ENCODE peak calls at places on chromosome X, in six cellular contexts. One of them, this sample, is unnamed.

GRCh38 chrX:96182366-96182765 is 502.3 kb upstream of the DIAPH2 start:
- DNase-seq in breast epithelium: no peak
- DNase-seq in cardiac muscle cell: peak; percentile 61
- DNase-seq in ascending aorta: no peak
- DNase-seq in endothelial cell of umbilical vein: peak; percentile 55
- DNase-seq in SK-N-SH: peak; percentile 0
- DNase-seq in this sample: no peak

GRCh38 chrX:74133156-74133796 is 170.7 kb upstream of the ZCCHC13 start:
- DNase-seq in breast epithelium: no peak
- DNase-seq in cardiac muscle cell: peak; percentile 81
- DNase-seq in ascending aorta: no peak
- DNase-seq in endothelial cell of umbilical vein: peak; percentile 39
- DNase-seq in SK-N-SH: peak; percentile 63
- DNase-seq in this sample: peak; percentile 12

GRCh38 chrX:36160056-36160455 is 240.5 kb downstream of the CFAP47 start:
- DNase-seq in breast epithelium: no peak
- DNase-seq in cardiac muscle cell: no peak
- DNase-seq in ascending aorta: no peak
- DNase-seq in endothelial cell of umbilical vein: no peak
- DNase-seq in SK-N-SH: no peak
- DNase-seq in this sample: no peak

GRCh38 chrX:53086464-53086863 is 4.3 kb downstream of the TSPYL2 start:
- DNase-seq in breast epithelium: peak; percentile 63
- DNase-seq in cardiac muscle cell: no peak
- DNase-seq in ascending aorta: peak; percentile 70
- DNase-seq in endothelial cell of umbilical vein: no peak
- DNase-seq in SK-N-SH: no peak
- DNase-seq in this sample: no peak

GRCh38 chrX:118839334-118839958 is 15.8 kb downstream of the ZCCHC12 start:
- DNase-seq in breast epithelium: peak; percentile 41
- DNase-seq in cardiac muscle cell: peak; percentile 71
- DNase-seq in ascending aorta: peak; percentile 87
- DNase-seq in endothelial cell of umbilical vein: peak; percentile 55
- DNase-seq in SK-N-SH: peak; percentile 90
- DNase-seq in this sample: peak; percentile 78

GRCh38 chrX:110317079-110317819 is 636 bp downstream of the AMMECR1 start:
- DNase-seq in breast epithelium: no peak
- DNase-seq in cardiac muscle cell: peak; percentile 51
- DNase-seq in ascending aorta: peak; percentile 62
- DNase-seq in endothelial cell of umbilical vein: peak; percentile 6
- DNase-seq in SK-N-SH: peak; percentile 55
- DNase-seq in this sample: peak; percentile 15

GRCh38 chrX:155873203-155873602 is 7.9 kb upstream of the VAMP7 start:
- DNase-seq in breast epithelium: no peak
- DNase-seq in cardiac muscle cell: no peak
- DNase-seq in ascending aorta: no peak
- DNase-seq in endothelial cell of umbilical vein: no peak
- DNase-seq in SK-N-SH: no peak
- DNase-seq in this sample: no peak

GRCh38 chrX:110302975-110303374 is 14.9 kb downstream of the AMMECR1 start:
- DNase-seq in breast epithelium: no peak
- DNase-seq in cardiac muscle cell: no peak
- DNase-seq in ascending aorta: no peak
- DNase-seq in endothelial cell of umbilical vein: no peak
- DNase-seq in SK-N-SH: no peak
- DNase-seq in this sample: no peak

GRCh38 chrX:119583431-119584059 is 9.2 kb downstream of the UBE2A start:
- DNase-seq in breast epithelium: no peak
- DNase-seq in cardiac muscle cell: no peak
- DNase-seq in ascending aorta: no peak
- DNase-seq in endothelial cell of umbilical vein: no peak
- DNase-seq in SK-N-SH: no peak
- DNase-seq in this sample: no peak

GRCh38 chrX:155052738-155053498 is 18.0 kb downstream of the CMC4 start:
- DNase-seq in breast epithelium: no peak
- DNase-seq in cardiac muscle cell: no peak
- DNase-seq in ascending aorta: no peak
- DNase-seq in endothelial cell of umbilical vein: no peak
- DNase-seq in SK-N-SH: no peak
- DNase-seq in this sample: no peak

GRCh38 chrX:10033360-10034007 is 66.3 kb downstream of the CLDN34 start:
- DNase-seq in breast epithelium: no peak
- DNase-seq in cardiac muscle cell: no peak
- DNase-seq in ascending aorta: no peak
- DNase-seq in endothelial cell of umbilical vein: no peak
- DNase-seq in SK-N-SH: no peak
- DNase-seq in this sample: no peak

GRCh38 chrX:39814391-39814790 is 283.4 kb downstream of the BCOR start:
- DNase-seq in breast epithelium: no peak
- DNase-seq in cardiac muscle cell: no peak
- DNase-seq in ascending aorta: no peak
- DNase-seq in endothelial cell of umbilical vein: peak; percentile 20
- DNase-seq in SK-N-SH: no peak
- DNase-seq in this sample: no peak

GRCh38 chrX:49071877-49072711 is 1.7 kb downstream of the PRAF2 start:
- DNase-seq in breast epithelium: peak; percentile 76
- DNase-seq in cardiac muscle cell: no peak
- DNase-seq in ascending aorta: peak; percentile 89
- DNase-seq in endothelial cell of umbilical vein: peak; percentile 81
- DNase-seq in SK-N-SH: peak; percentile 71
- DNase-seq in this sample: no peak

GRCh38 chrX:69309074-69309792 is 144.0 kb upstream of the PJA1 start:
- DNase-seq in breast epithelium: no peak
- DNase-seq in cardiac muscle cell: no peak
- DNase-seq in ascending aorta: peak; percentile 43
- DNase-seq in endothelial cell of umbilical vein: no peak
- DNase-seq in SK-N-SH: no peak
- DNase-seq in this sample: no peak

GRCh38 chrX:154602766-154603437 is 16.2 kb downstream of the CTAG1B start:
- DNase-seq in breast epithelium: peak; percentile 7
- DNase-seq in cardiac muscle cell: no peak
- DNase-seq in ascending aorta: peak; percentile 22
- DNase-seq in endothelial cell of umbilical vein: no peak
- DNase-seq in SK-N-SH: no peak
- DNase-seq in this sample: no peak

GRCh38 chrX:11435568-11435967 is 142.4 kb downstream of the AMELX start:
- DNase-seq in breast epithelium: no peak
- DNase-seq in cardiac muscle cell: no peak
- DNase-seq in ascending aorta: no peak
- DNase-seq in endothelial cell of umbilical vein: peak; percentile 16
- DNase-seq in SK-N-SH: no peak
- DNase-seq in this sample: no peak

GRCh38 chrX:11429543-11430085 is 136.4 kb downstream of the AMELX start:
- DNase-seq in breast epithelium: no peak
- DNase-seq in cardiac muscle cell: no peak
- DNase-seq in ascending aorta: no peak
- DNase-seq in endothelial cell of umbilical vein: no peak
- DNase-seq in SK-N-SH: no peak
- DNase-seq in this sample: no peak

GRCh38 chrX:11434607-11435006 is 141.4 kb downstream of the AMELX start:
- DNase-seq in breast epithelium: no peak
- DNase-seq in cardiac muscle cell: no peak
- DNase-seq in ascending aorta: no peak
- DNase-seq in endothelial cell of umbilical vein: no peak
- DNase-seq in SK-N-SH: no peak
- DNase-seq in this sample: no peak

GRCh38 chrX:11430266-11430665 is 137.1 kb downstream of the AMELX start:
- DNase-seq in breast epithelium: no peak
- DNase-seq in cardiac muscle cell: no peak
- DNase-seq in ascending aorta: no peak
- DNase-seq in endothelial cell of umbilical vein: no peak
- DNase-seq in SK-N-SH: no peak
- DNase-seq in this sample: no peak

DNA sequence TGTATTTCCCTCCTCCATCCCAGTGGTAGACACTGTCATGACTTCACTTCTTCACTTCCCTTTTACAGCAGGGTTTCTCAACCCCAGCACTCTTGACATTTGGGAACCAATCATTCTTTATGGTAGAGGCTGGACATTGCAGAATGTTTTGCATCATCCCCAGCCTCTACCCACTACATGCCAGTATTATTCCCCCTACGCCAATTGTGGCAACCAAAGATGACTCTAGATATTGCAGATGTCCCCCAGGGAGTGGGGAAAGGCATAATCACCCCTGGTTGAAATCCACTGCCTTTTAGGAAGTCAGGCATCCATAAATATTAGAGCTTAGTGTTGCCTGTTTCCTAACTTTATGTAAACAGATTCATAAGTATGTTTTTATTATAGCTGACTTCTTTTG is 138.6 kb downstream of the AMELX start:
- DNase-seq in breast epithelium: no peak
- DNase-seq in cardiac muscle cell: no peak
- DNase-seq in ascending aorta: no peak
- DNase-seq in endothelial cell of umbilical vein: no peak
- DNase-seq in SK-N-SH: no peak
- DNase-seq in this sample: no peak
- H3K27me3 ChIP-seq in breast epithelium: peaks cover 37% of the 10 kb centered on the region
- H3K27me3 ChIP-seq in cardiac muscle cell: no peaks in the 10 kb centered on the region
- H3K27me3 ChIP-seq in ascending aorta: no peaks in the 10 kb centered on the region
- H3K27me3 ChIP-seq in endothelial cell of umbilical vein: no peaks in the 10 kb centered on the region
- H3K27me3 ChIP-seq in SK-N-SH: no peaks in the 10 kb centered on the region
- H3K27me3 ChIP-seq in this sample: no peaks in the 10 kb centered on the region

GRCh38 chrX:139883984-139884383 is 48.9 kb downstream of the ATP11C start:
- DNase-seq in breast epithelium: no peak
- DNase-seq in cardiac muscle cell: no peak
- DNase-seq in ascending aorta: no peak
- DNase-seq in endothelial cell of umbilical vein: no peak
- DNase-seq in SK-N-SH: no peak
- DNase-seq in this sample: no peak

GRCh38 chrX:139892512-139892911 is 40.3 kb downstream of the ATP11C start:
- DNase-seq in breast epithelium: no peak
- DNase-seq in cardiac muscle cell: no peak
- DNase-seq in ascending aorta: no peak
- DNase-seq in endothelial cell of umbilical vein: no peak
- DNase-seq in SK-N-SH: no peak
- DNase-seq in this sample: no peak

GRCh38 chrX:139890991-139891700 is 41.7 kb downstream of the ATP11C start:
- DNase-seq in breast epithelium: no peak
- DNase-seq in cardiac muscle cell: no peak
- DNase-seq in ascending aorta: no peak
- DNase-seq in endothelial cell of umbilical vein: peak; percentile 79
- DNase-seq in SK-N-SH: no peak
- DNase-seq in this sample: no peak

DNA sequence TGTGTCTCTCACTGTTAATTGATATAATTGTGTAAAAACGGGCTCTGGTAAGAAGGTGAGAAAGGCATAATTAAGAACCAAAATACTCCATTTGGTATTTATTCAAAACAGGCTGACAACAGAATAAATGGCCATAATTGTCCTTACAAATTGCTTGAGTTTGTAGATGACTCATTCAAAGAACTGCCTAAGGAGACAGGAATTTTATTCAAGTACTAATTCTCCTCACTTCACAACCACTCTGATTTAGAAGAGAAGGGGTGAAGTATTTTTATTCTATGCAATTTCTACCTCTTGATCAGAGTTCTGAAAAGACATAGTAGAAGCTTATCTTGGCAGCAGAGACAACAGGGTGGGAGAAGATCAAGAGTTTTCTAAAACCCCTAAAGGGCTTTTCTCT is 43.1 kb downstream of the ATP11C start:
- DNase-seq in breast epithelium: no peak
- DNase-seq in cardiac muscle cell: no peak
- DNase-seq in ascending aorta: no peak
- DNase-seq in endothelial cell of umbilical vein: peak; percentile 25
- DNase-seq in SK-N-SH: no peak
- DNase-seq in this sample: no peak
- H3K27me3 ChIP-seq in breast epithelium: no peaks in the 10 kb centered on the region
- H3K27me3 ChIP-seq in cardiac muscle cell: no peaks in the 10 kb centered on the region
- H3K27me3 ChIP-seq in ascending aorta: no peaks in the 10 kb centered on the region
- H3K27me3 ChIP-seq in endothelial cell of umbilical vein: no peaks in the 10 kb centered on the region
- H3K27me3 ChIP-seq in SK-N-SH: no peaks in the 10 kb centered on the region
- H3K27me3 ChIP-seq in this sample: no peaks in the 10 kb centered on the region

DNA sequence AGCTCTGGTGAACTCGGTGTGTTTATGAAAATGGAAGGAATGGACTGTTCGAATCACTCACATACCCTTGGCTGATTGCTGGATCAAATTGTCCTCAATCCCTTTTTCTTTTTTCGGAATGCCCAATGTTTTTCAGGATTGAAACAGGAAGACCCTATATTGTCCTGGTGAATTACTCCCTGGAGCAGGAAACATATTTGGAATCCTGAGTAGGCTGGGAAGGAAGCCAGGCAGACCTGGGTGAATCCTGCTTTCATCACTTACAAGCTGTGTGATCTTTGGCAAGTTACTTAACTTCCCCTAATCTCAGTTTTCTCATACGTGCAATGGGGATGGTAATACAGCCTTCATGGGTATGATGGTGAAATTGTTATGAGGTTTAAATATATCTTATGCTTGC is 70.6 kb downstream of the RTL5 start:
- DNase-seq in breast epithelium: no peak
- DNase-seq in cardiac muscle cell: no peak
- DNase-seq in ascending aorta: no peak
- DNase-seq in endothelial cell of umbilical vein: peak; percentile 50
- DNase-seq in SK-N-SH: no peak
- DNase-seq in this sample: no peak
- H3K27me3 ChIP-seq in breast epithelium: peaks cover 70% of the 10 kb centered on the region
- H3K27me3 ChIP-seq in cardiac muscle cell: no peaks in the 10 kb centered on the region
- H3K27me3 ChIP-seq in ascending aorta: no peaks in the 10 kb centered on the region
- H3K27me3 ChIP-seq in endothelial cell of umbilical vein: no peaks in the 10 kb centered on the region
- H3K27me3 ChIP-seq in SK-N-SH: peaks cover 7% of the 10 kb centered on the region
- H3K27me3 ChIP-seq in this sample: no peaks in the 10 kb centered on the region

DNA sequence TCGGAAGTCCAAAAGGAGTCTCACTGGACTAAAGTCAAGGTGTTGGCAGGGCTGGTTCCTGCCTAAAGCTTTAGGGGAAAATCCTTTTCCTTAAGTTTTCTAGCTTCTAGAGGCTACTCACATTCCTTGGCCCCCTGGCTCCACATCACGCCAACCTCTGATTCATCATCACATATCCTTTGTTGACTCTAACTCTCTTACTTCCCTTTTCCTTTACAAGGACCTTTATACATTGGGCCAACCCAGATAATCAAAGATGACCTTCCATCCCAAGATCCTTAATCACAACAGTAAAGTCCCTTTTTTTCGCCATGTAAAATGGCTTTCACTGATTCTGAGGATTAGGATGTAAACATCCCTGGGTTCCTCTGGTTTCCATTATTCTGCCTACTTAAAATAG is 146.4 kb upstream of the DCAF8L1 start:
- DNase-seq in breast epithelium: no peak
- DNase-seq in cardiac muscle cell: no peak
- DNase-seq in ascending aorta: no peak
- DNase-seq in endothelial cell of umbilical vein: peak; percentile 56
- DNase-seq in SK-N-SH: no peak
- DNase-seq in this sample: no peak
- H3K27me3 ChIP-seq in breast epithelium: peaks cover 5% of the 10 kb centered on the region
- H3K27me3 ChIP-seq in cardiac muscle cell: no peaks in the 10 kb centered on the region
- H3K27me3 ChIP-seq in ascending aorta: no peaks in the 10 kb centered on the region
- H3K27me3 ChIP-seq in endothelial cell of umbilical vein: no peaks in the 10 kb centered on the region
- H3K27me3 ChIP-seq in SK-N-SH: no peaks in the 10 kb centered on the region
- H3K27me3 ChIP-seq in this sample: no peaks in the 10 kb centered on the region

GRCh38 chrX:72349190-72349589 is 43.5 kb upstream of the CITED1 start:
- DNase-seq in breast epithelium: no peak
- DNase-seq in cardiac muscle cell: no peak
- DNase-seq in ascending aorta: no peak
- DNase-seq in endothelial cell of umbilical vein: no peak
- DNase-seq in SK-N-SH: no peak
- DNase-seq in this sample: no peak
- H3K27me3 ChIP-seq in breast epithelium: peaks cover 73% of the 10 kb centered on the region
- H3K27me3 ChIP-seq in cardiac muscle cell: no peaks in the 10 kb centered on the region
- H3K27me3 ChIP-seq in ascending aorta: no peaks in the 10 kb centered on the region
- H3K27me3 ChIP-seq in endothelial cell of umbilical vein: no peaks in the 10 kb centered on the region
- H3K27me3 ChIP-seq in SK-N-SH: no peaks in the 10 kb centered on the region
- H3K27me3 ChIP-seq in this sample: no peaks in the 10 kb centered on the region